ENCODE peak calls at places on chromosomes 4 and X, in nine cellular contexts. One of them, this sample, is unnamed.

GRCh38 chr4:177051473-177052060 is 258.1 kb upstream of the NEIL3 start:
- DNase-seq in suprapubic skin: no peak
- DNase-seq in ovary: no peak
- DNase-seq in HCT116: peak; percentile 44
- DNase-seq in heart left ventricle: no peak
- DNase-seq in sigmoid colon: no peak
- DNase-seq in breast epithelium: no peak
- DNase-seq in adrenal gland: no peak
- DNase-seq in A549: peak; percentile 37
- DNase-seq in this sample: no peak

GRCh38 chrX:37349131-37350033 is at the start of gene PRRG1:
- DNase-seq in suprapubic skin: peak; percentile 81
- DNase-seq in ovary: peak; percentile 77
- DNase-seq in HCT116: peak; percentile 61
- DNase-seq in heart left ventricle: peak; percentile 86
- DNase-seq in sigmoid colon: peak; percentile 87
- DNase-seq in breast epithelium: peak; percentile 38
- DNase-seq in adrenal gland: peak; percentile 75
- DNase-seq in A549: peak; percentile 80
- DNase-seq in this sample: peak; percentile 74

GRCh38 chrX:85375333-85375738 is 4.1 kb downstream of the POF1B start:
- DNase-seq in suprapubic skin: no peak
- DNase-seq in ovary: no peak
- DNase-seq in HCT116: no peak
- DNase-seq in heart left ventricle: peak; percentile 28
- DNase-seq in sigmoid colon: no peak
- DNase-seq in breast epithelium: no peak
- DNase-seq in adrenal gland: no peak
- DNase-seq in A549: peak; percentile 65
- DNase-seq in this sample: no peak

GRCh38 chr4:151641167-151641566 is 119.6 kb downstream of the GATB start:
- DNase-seq in suprapubic skin: no peak
- DNase-seq in ovary: no peak
- DNase-seq in HCT116: no peak
- DNase-seq in heart left ventricle: no peak
- DNase-seq in sigmoid colon: no peak
- DNase-seq in breast epithelium: no peak
- DNase-seq in adrenal gland: no peak
- DNase-seq in A549: peak; percentile 13
- DNase-seq in this sample: no peak

GRCh38 chrX:30488092-30488491 is 89.5 kb downstream of the TASL start:
- DNase-seq in suprapubic skin: no peak
- DNase-seq in ovary: no peak
- DNase-seq in HCT116: peak; percentile 4
- DNase-seq in heart left ventricle: no peak
- DNase-seq in sigmoid colon: no peak
- DNase-seq in breast epithelium: no peak
- DNase-seq in adrenal gland: no peak
- DNase-seq in A549: peak; percentile 26
- DNase-seq in this sample: no peak

GRCh38 chrX:53003111-53003510 is 44.8 kb upstream of the FAM156A start:
- DNase-seq in suprapubic skin: no peak
- DNase-seq in ovary: no peak
- DNase-seq in HCT116: no peak
- DNase-seq in heart left ventricle: no peak
- DNase-seq in sigmoid colon: no peak
- DNase-seq in breast epithelium: no peak
- DNase-seq in adrenal gland: no peak
- DNase-seq in A549: no peak
- DNase-seq in this sample: no peak

GRCh38 chrX:108735680-108736508 is 469 bp downstream of the IRS4 start:
- DNase-seq in suprapubic skin: no peak
- DNase-seq in ovary: peak; percentile 44
- DNase-seq in HCT116: no peak
- DNase-seq in heart left ventricle: no peak
- DNase-seq in sigmoid colon: no peak
- DNase-seq in breast epithelium: no peak
- DNase-seq in adrenal gland: no peak
- DNase-seq in A549: peak; percentile 10
- DNase-seq in this sample: no peak

GRCh38 chr4:5976921-5977320 is 41.3 kb downstream of the C4orf50 start:
- DNase-seq in suprapubic skin: peak; percentile 47
- DNase-seq in ovary: no peak
- DNase-seq in HCT116: no peak
- DNase-seq in heart left ventricle: no peak
- DNase-seq in sigmoid colon: peak; percentile 30
- DNase-seq in breast epithelium: no peak
- DNase-seq in adrenal gland: no peak
- DNase-seq in A549: no peak
- DNase-seq in this sample: no peak

GRCh38 chr4:84870398-84871163 is 95.9 kb downstream of the WDFY3 start:
- DNase-seq in suprapubic skin: no peak
- DNase-seq in ovary: no peak
- DNase-seq in HCT116: peak; percentile 50
- DNase-seq in heart left ventricle: no peak
- DNase-seq in sigmoid colon: no peak
- DNase-seq in breast epithelium: no peak
- DNase-seq in adrenal gland: no peak
- DNase-seq in A549: peak; percentile 27
- DNase-seq in this sample: no peak
- H3K4me3 ChIP-seq in suprapubic skin: no peak overlapping the region
- H3K4me3 ChIP-seq in ovary: no peak overlapping the region
- H3K4me3 ChIP-seq in HCT116: peak overlapping the region; percentile 31
- H3K4me3 ChIP-seq in heart left ventricle: no peak overlapping the region
- H3K4me3 ChIP-seq in sigmoid colon: no peak overlapping the region
- H3K4me3 ChIP-seq in breast epithelium: no peak overlapping the region
- H3K4me3 ChIP-seq in adrenal gland: no peak overlapping the region
- H3K4me3 ChIP-seq in A549: no peak overlapping the region
- H3K4me3 ChIP-seq in this sample: no peak overlapping the region

GRCh38 chr4:153220709-153221367 is 16.6 kb downstream of the TRIM2 start:
- DNase-seq in suprapubic skin: no peak
- DNase-seq in ovary: no peak
- DNase-seq in HCT116: no peak
- DNase-seq in heart left ventricle: no peak
- DNase-seq in sigmoid colon: no peak
- DNase-seq in breast epithelium: no peak
- DNase-seq in adrenal gland: no peak
- DNase-seq in A549: no peak
- DNase-seq in this sample: no peak

GRCh38 chr4:153223418-153223792 is 19.2 kb downstream of the TRIM2 start:
- DNase-seq in suprapubic skin: no peak
- DNase-seq in ovary: no peak
- DNase-seq in HCT116: no peak
- DNase-seq in heart left ventricle: no peak
- DNase-seq in sigmoid colon: no peak
- DNase-seq in breast epithelium: no peak
- DNase-seq in adrenal gland: no peak
- DNase-seq in A549: no peak
- DNase-seq in this sample: no peak

GRCh38 chr4:153221783-153222161 is 17.5 kb downstream of the TRIM2 start:
- DNase-seq in suprapubic skin: no peak
- DNase-seq in ovary: no peak
- DNase-seq in HCT116: no peak
- DNase-seq in heart left ventricle: no peak
- DNase-seq in sigmoid colon: no peak
- DNase-seq in breast epithelium: no peak
- DNase-seq in adrenal gland: no peak
- DNase-seq in A549: no peak
- DNase-seq in this sample: no peak

GRCh38 chr4:153222790-153223417 is 18.7 kb downstream of the TRIM2 start:
- DNase-seq in suprapubic skin: peak; percentile 80
- DNase-seq in ovary: peak; percentile 74
- DNase-seq in HCT116: no peak
- DNase-seq in heart left ventricle: peak; percentile 60
- DNase-seq in sigmoid colon: peak; percentile 78
- DNase-seq in breast epithelium: no peak
- DNase-seq in adrenal gland: peak; percentile 78
- DNase-seq in A549: no peak
- DNase-seq in this sample: peak; percentile 48

GRCh38 chr4:153222162-153222789 is 18.0 kb downstream of the TRIM2 start:
- DNase-seq in suprapubic skin: peak; percentile 83
- DNase-seq in ovary: peak; percentile 67
- DNase-seq in HCT116: no peak
- DNase-seq in heart left ventricle: peak; percentile 66
- DNase-seq in sigmoid colon: peak; percentile 88
- DNase-seq in breast epithelium: peak; percentile 56
- DNase-seq in adrenal gland: peak; percentile 84
- DNase-seq in A549: no peak
- DNase-seq in this sample: peak; percentile 73
- H3K27ac ChIP-seq in suprapubic skin: peak overlapping the region; percentile 85
- H3K27ac ChIP-seq in ovary: peak overlapping the region; percentile 94
- H3K27ac ChIP-seq in HCT116: peak overlapping the region; percentile 50
- H3K27ac ChIP-seq in heart left ventricle: peak overlapping the region; percentile 97
- H3K27ac ChIP-seq in sigmoid colon: peak overlapping the region; percentile 90
- H3K27ac ChIP-seq in breast epithelium: peak overlapping the region; percentile 94
- H3K27ac ChIP-seq in adrenal gland: peak overlapping the region; percentile 96
- H3K27ac ChIP-seq in A549: no peak overlapping the region
- H3K27ac ChIP-seq in this sample: peak overlapping the region; percentile 94

GRCh38 chrX:39856472-39857121 is 241.2 kb downstream of the BCOR start:
- DNase-seq in suprapubic skin: no peak
- DNase-seq in ovary: no peak
- DNase-seq in HCT116: no peak
- DNase-seq in heart left ventricle: no peak
- DNase-seq in sigmoid colon: no peak
- DNase-seq in breast epithelium: no peak
- DNase-seq in adrenal gland: no peak
- DNase-seq in A549: no peak
- DNase-seq in this sample: no peak

GRCh38 chrX:39852496-39852895 is 245.3 kb downstream of the BCOR start:
- DNase-seq in suprapubic skin: no peak
- DNase-seq in ovary: no peak
- DNase-seq in HCT116: no peak
- DNase-seq in heart left ventricle: no peak
- DNase-seq in sigmoid colon: no peak
- DNase-seq in breast epithelium: no peak
- DNase-seq in adrenal gland: no peak
- DNase-seq in A549: no peak
- DNase-seq in this sample: no peak

GRCh38 chrX:39853417-39853816 is 244.3 kb downstream of the BCOR start:
- DNase-seq in suprapubic skin: no peak
- DNase-seq in ovary: no peak
- DNase-seq in HCT116: no peak
- DNase-seq in heart left ventricle: no peak
- DNase-seq in sigmoid colon: no peak
- DNase-seq in breast epithelium: no peak
- DNase-seq in adrenal gland: no peak
- DNase-seq in A549: no peak
- DNase-seq in this sample: no peak

GRCh38 chrX:39855748-39856129 is 242.0 kb downstream of the BCOR start:
- DNase-seq in suprapubic skin: no peak
- DNase-seq in ovary: no peak
- DNase-seq in HCT116: peak; percentile 19
- DNase-seq in heart left ventricle: no peak
- DNase-seq in sigmoid colon: no peak
- DNase-seq in breast epithelium: no peak
- DNase-seq in adrenal gland: no peak
- DNase-seq in A549: peak; percentile 12
- DNase-seq in this sample: no peak

DNA sequence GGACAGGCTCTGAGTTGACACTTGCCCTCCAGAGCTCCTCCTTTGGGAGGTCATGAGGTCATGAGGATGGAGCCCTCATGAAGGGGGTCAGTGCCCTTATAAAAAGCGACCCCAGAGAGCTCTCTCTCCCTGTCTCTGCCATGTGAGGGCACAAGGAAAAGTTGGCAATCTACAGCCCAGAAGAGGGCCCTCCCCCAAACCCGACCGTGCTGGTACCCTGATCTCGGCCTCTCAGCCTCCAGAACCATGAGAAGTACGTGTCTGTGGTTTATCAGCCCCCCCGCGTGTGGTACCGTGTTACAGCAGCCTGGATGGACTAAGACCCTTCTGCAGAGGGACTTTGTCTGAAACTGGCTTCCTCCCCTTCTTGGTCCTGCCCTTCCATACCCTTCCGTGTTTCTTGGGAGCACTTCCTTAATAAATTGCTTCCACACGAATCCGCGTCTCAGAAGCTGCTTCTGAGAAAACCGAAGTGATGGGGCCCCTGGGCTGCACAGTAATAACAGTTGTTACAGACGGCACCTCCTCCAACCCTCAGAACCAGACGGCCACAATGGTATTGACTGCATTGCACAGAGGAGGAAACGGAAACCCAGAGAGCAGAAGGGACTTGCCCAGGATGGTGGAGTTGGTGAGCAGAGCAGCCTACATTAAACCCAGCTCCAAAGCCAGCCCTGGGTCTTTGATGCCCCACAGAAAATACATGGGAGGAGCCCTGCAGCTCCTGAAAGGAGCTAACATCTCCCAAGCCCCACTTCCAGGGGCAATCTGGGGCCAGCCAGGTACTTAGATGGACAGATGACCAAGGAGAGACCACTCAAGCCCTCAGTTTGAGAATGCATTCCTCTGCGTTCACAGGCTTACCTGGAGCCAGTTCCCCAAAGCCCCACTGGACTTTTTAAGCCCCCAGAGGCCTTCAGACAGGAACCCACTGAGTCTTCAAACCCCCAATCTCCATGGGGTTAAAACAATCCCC is 242.7 kb downstream of the BCOR start:
- DNase-seq in suprapubic skin: no peak
- DNase-seq in ovary: no peak
- DNase-seq in HCT116: no peak
- DNase-seq in heart left ventricle: no peak
- DNase-seq in sigmoid colon: no peak
- DNase-seq in breast epithelium: no peak
- DNase-seq in adrenal gland: no peak
- DNase-seq in A549: no peak
- DNase-seq in this sample: no peak
- TF ChIP-seq POLR2A in suprapubic skin: no peak
- TF ChIP-seq POLR2A in ovary: no peak
- TF ChIP-seq POLR2A in HCT116: no peak
- TF ChIP-seq POLR2A in heart left ventricle: no peak
- TF ChIP-seq POLR2A in sigmoid colon: no peak
- TF ChIP-seq POLR2A in breast epithelium: no peak
- TF ChIP-seq POLR2A in adrenal gland: no peak
- TF ChIP-seq POLR2A in A549: no peak
- TF ChIP-seq POLR2A in this sample: no peak

GRCh38 chr4:88280228-88280795 is 4.0 kb downstream of the PPM1K start:
- DNase-seq in suprapubic skin: no peak
- DNase-seq in ovary: no peak
- DNase-seq in HCT116: no peak
- DNase-seq in heart left ventricle: no peak
- DNase-seq in sigmoid colon: no peak
- DNase-seq in breast epithelium: no peak
- DNase-seq in adrenal gland: no peak
- DNase-seq in A549: no peak
- DNase-seq in this sample: no peak

GRCh38 chr4:88277711-88278025 is 6.7 kb downstream of the PPM1K start:
- DNase-seq in suprapubic skin: no peak
- DNase-seq in ovary: no peak
- DNase-seq in HCT116: no peak
- DNase-seq in heart left ventricle: no peak
- DNase-seq in sigmoid colon: no peak
- DNase-seq in breast epithelium: no peak
- DNase-seq in adrenal gland: no peak
- DNase-seq in A549: no peak
- DNase-seq in this sample: no peak

GRCh38 chr4:88276952-88277710 is 7.2 kb downstream of the PPM1K start:
- DNase-seq in suprapubic skin: no peak
- DNase-seq in ovary: no peak
- DNase-seq in HCT116: no peak
- DNase-seq in heart left ventricle: no peak
- DNase-seq in sigmoid colon: no peak
- DNase-seq in breast epithelium: no peak
- DNase-seq in adrenal gland: no peak
- DNase-seq in A549: no peak
- DNase-seq in this sample: no peak

GRCh38 chr4:88275516-88275915 is 8.8 kb downstream of the PPM1K start:
- DNase-seq in suprapubic skin: no peak
- DNase-seq in ovary: no peak
- DNase-seq in HCT116: no peak
- DNase-seq in heart left ventricle: no peak
- DNase-seq in sigmoid colon: no peak
- DNase-seq in breast epithelium: no peak
- DNase-seq in adrenal gland: no peak
- DNase-seq in A549: no peak
- DNase-seq in this sample: no peak

GRCh38 chr4:88275949-88276515 is 8.3 kb downstream of the PPM1K start:
- DNase-seq in suprapubic skin: no peak
- DNase-seq in ovary: no peak
- DNase-seq in HCT116: no peak
- DNase-seq in heart left ventricle: no peak
- DNase-seq in sigmoid colon: no peak
- DNase-seq in breast epithelium: no peak
- DNase-seq in adrenal gland: no peak
- DNase-seq in A549: no peak
- DNase-seq in this sample: no peak
- H3K4me3 ChIP-seq in suprapubic skin: no peak overlapping the region
- H3K4me3 ChIP-seq in ovary: no peak overlapping the region
- H3K4me3 ChIP-seq in HCT116: no peak overlapping the region
- H3K4me3 ChIP-seq in heart left ventricle: no peak overlapping the region
- H3K4me3 ChIP-seq in sigmoid colon: no peak overlapping the region
- H3K4me3 ChIP-seq in breast epithelium: no peak overlapping the region
- H3K4me3 ChIP-seq in adrenal gland: no peak overlapping the region
- H3K4me3 ChIP-seq in A549: no peak overlapping the region
- H3K4me3 ChIP-seq in this sample: no peak overlapping the region

This sample was measured in uterus.